ENCODE peak calls at places on chromosomes 12 and 14, in five cellular contexts. One of them, this sample, is unnamed.

GRCh38 chr12:29053567-29053966 is 95.5 kb upstream of the FAR2 start:
- DNase-seq in fibroblast of lung: no peak
- DNase-seq in HCT116: no peak
- DNase-seq in NCI-H1417 treated with DMSO at 0.1 percent for 48 hours: no peak
- DNase-seq in dorsolateral prefrontal cortex: no peak
- DNase-seq in this sample: no peak

GRCh38 chr14:32421781-32422180 is 92.7 kb downstream of the AKAP6 start:
- DNase-seq in fibroblast of lung: no peak
- DNase-seq in HCT116: no peak
- DNase-seq in NCI-H1417 treated with DMSO at 0.1 percent for 48 hours: no peak
- DNase-seq in dorsolateral prefrontal cortex: no peak
- DNase-seq in this sample: no peak

GRCh38 chr14:73311710-73312035 is 74.4 kb downstream of the PAPLN start:
- DNase-seq in fibroblast of lung: no peak
- DNase-seq in HCT116: no peak
- DNase-seq in NCI-H1417 treated with DMSO at 0.1 percent for 48 hours: no peak
- DNase-seq in dorsolateral prefrontal cortex: no peak
- DNase-seq in this sample: no peak

GRCh38 chr12:124713436-124714082 is 146.1 kb upstream of the NCOR2 start:
- DNase-seq in fibroblast of lung: peak
- DNase-seq in HCT116: no peak
- DNase-seq in NCI-H1417 treated with DMSO at 0.1 percent for 48 hours: no peak
- DNase-seq in dorsolateral prefrontal cortex: no peak
- DNase-seq in this sample: no peak

GRCh38 chr12:89461190-89461589 is 63.4 kb downstream of the GALNT4 start:
- DNase-seq in fibroblast of lung: peak
- DNase-seq in HCT116: no peak
- DNase-seq in NCI-H1417 treated with DMSO at 0.1 percent for 48 hours: no peak
- DNase-seq in dorsolateral prefrontal cortex: no peak
- DNase-seq in this sample: no peak

GRCh38 chr12:124152733-124153132 is 142.2 kb upstream of the RFLNA start:
- DNase-seq in fibroblast of lung: peak
- DNase-seq in HCT116: no peak
- DNase-seq in NCI-H1417 treated with DMSO at 0.1 percent for 48 hours: no peak
- DNase-seq in dorsolateral prefrontal cortex: no peak
- DNase-seq in this sample: no peak

GRCh38 chr14:79551591-79551990 is 659.7 kb downstream of the DIO2 start:
- DNase-seq in fibroblast of lung: no peak
- DNase-seq in HCT116: no peak
- DNase-seq in NCI-H1417 treated with DMSO at 0.1 percent for 48 hours: no peak
- DNase-seq in dorsolateral prefrontal cortex: no peak
- DNase-seq in this sample: no peak

GRCh38 chr14:36583242-36584166 is 1.1 kb upstream of the NKX2-8 start:
- DNase-seq in fibroblast of lung: no peak
- DNase-seq in HCT116: no peak
- DNase-seq in NCI-H1417 treated with DMSO at 0.1 percent for 48 hours: no peak
- DNase-seq in dorsolateral prefrontal cortex: no peak
- DNase-seq in this sample: no peak

GRCh38 chr14:105856676-105857222 is 330.4 kb downstream of the TMEM121 start:
- DNase-seq in fibroblast of lung: no peak
- DNase-seq in HCT116: no peak
- DNase-seq in NCI-H1417 treated with DMSO at 0.1 percent for 48 hours: no peak
- DNase-seq in dorsolateral prefrontal cortex: no peak
- DNase-seq in this sample: no peak

GRCh38 chr14:96635850-96636249 is 133.7 kb downstream of the PAPOLA start:
- DNase-seq in fibroblast of lung: no peak
- DNase-seq in HCT116: no peak
- DNase-seq in NCI-H1417 treated with DMSO at 0.1 percent for 48 hours: no peak
- DNase-seq in dorsolateral prefrontal cortex: no peak
- DNase-seq in this sample: no peak

GRCh38 chr14:71583246-71583645 is 349.0 kb upstream of the RGS6 start:
- DNase-seq in fibroblast of lung: no peak
- DNase-seq in HCT116: no peak
- DNase-seq in NCI-H1417 treated with DMSO at 0.1 percent for 48 hours: no peak
- DNase-seq in dorsolateral prefrontal cortex: no peak
- DNase-seq in this sample: no peak

GRCh38 chr12:16600525-16600924 is 5.4 kb downstream of the LMO3 start:
- DNase-seq in fibroblast of lung: no peak
- DNase-seq in HCT116: no peak
- DNase-seq in NCI-H1417 treated with DMSO at 0.1 percent for 48 hours: peak
- DNase-seq in dorsolateral prefrontal cortex: no peak
- DNase-seq in this sample: no peak

GRCh38 chr12:131443019-131444000 is 267.6 kb upstream of the SFSWAP start:
- DNase-seq in fibroblast of lung: no peak
- DNase-seq in HCT116: no peak
- DNase-seq in NCI-H1417 treated with DMSO at 0.1 percent for 48 hours: no peak
- DNase-seq in dorsolateral prefrontal cortex: no peak
- DNase-seq in this sample: no peak

GRCh38 chr14:67285876-67286452 is 44.7 kb downstream of the PALS1 start:
- DNase-seq in fibroblast of lung: peak
- DNase-seq in HCT116: peak
- DNase-seq in NCI-H1417 treated with DMSO at 0.1 percent for 48 hours: no peak
- DNase-seq in dorsolateral prefrontal cortex: no peak
- DNase-seq in this sample: no peak

GRCh38 chr14:50801706-50802105 is 29.3 kb downstream of the NIN start:
- DNase-seq in fibroblast of lung: peak
- DNase-seq in HCT116: no peak
- DNase-seq in NCI-H1417 treated with DMSO at 0.1 percent for 48 hours: no peak
- DNase-seq in dorsolateral prefrontal cortex: no peak
- DNase-seq in this sample: no peak

GRCh38 chr14:73610692-73611091 is 1.6 kb upstream of the ACOT6 start:
- DNase-seq in fibroblast of lung: peak
- DNase-seq in HCT116: no peak
- DNase-seq in NCI-H1417 treated with DMSO at 0.1 percent for 48 hours: no peak
- DNase-seq in dorsolateral prefrontal cortex: no peak
- DNase-seq in this sample: no peak

GRCh38 chr12:57089259-57090245 is 638 bp downstream of the NAB2 start:
- DNase-seq in fibroblast of lung: peak
- DNase-seq in HCT116: no peak
- DNase-seq in NCI-H1417 treated with DMSO at 0.1 percent for 48 hours: no peak
- DNase-seq in dorsolateral prefrontal cortex: peak
- DNase-seq in this sample: no peak

GRCh38 chr12:22357531-22357930 is 23.0 kb upstream of the ST8SIA1 start:
- DNase-seq in fibroblast of lung: no peak
- DNase-seq in HCT116: no peak
- DNase-seq in NCI-H1417 treated with DMSO at 0.1 percent for 48 hours: no peak
- DNase-seq in dorsolateral prefrontal cortex: no peak
- DNase-seq in this sample: no peak

GRCh38 chr14:77589099-77589498 is 27.3 kb downstream of the SPTLC2 start:
- DNase-seq in fibroblast of lung: no peak
- DNase-seq in HCT116: no peak
- DNase-seq in NCI-H1417 treated with DMSO at 0.1 percent for 48 hours: no peak
- DNase-seq in dorsolateral prefrontal cortex: no peak
- DNase-seq in this sample: no peak

GRCh38 chr12:84874125-84874824 is 38.3 kb downstream of the SLC6A15 start:
- DNase-seq in fibroblast of lung: peak
- DNase-seq in HCT116: peak
- DNase-seq in NCI-H1417 treated with DMSO at 0.1 percent for 48 hours: peak
- DNase-seq in dorsolateral prefrontal cortex: no peak
- DNase-seq in this sample: no peak

GRCh38 chr12:91640021-91640420 is 457.4 kb upstream of the DCN start:
- DNase-seq in fibroblast of lung: no peak
- DNase-seq in HCT116: no peak
- DNase-seq in NCI-H1417 treated with DMSO at 0.1 percent for 48 hours: no peak
- DNase-seq in dorsolateral prefrontal cortex: no peak
- DNase-seq in this sample: no peak

GRCh38 chr14:52700701-52701172 is 5.4 kb upstream of the ERO1A start:
- DNase-seq in fibroblast of lung: no peak
- DNase-seq in HCT116: peak
- DNase-seq in NCI-H1417 treated with DMSO at 0.1 percent for 48 hours: no peak
- DNase-seq in dorsolateral prefrontal cortex: no peak
- DNase-seq in this sample: no peak